ENCODE peak calls at places on chromosomes 5 and 9, in eight cellular contexts. One of them, this sample, is unnamed.

GRCh38 chr9:130607640-130608420 is 28.5 kb downstream of the FUBP3 start:
- DNase-seq in heart left ventricle: no peak
- DNase-seq in aorta: no peak
- DNase-seq in activated naive CD8-positive, alpha-beta T cell treated with anti-CD3 and anti-CD28 coated beads for 36 hours: no peak
- DNase-seq in MV-4-11: no peak
- DNase-seq in NCI-H1092 treated with DMSO at 0.1 percent for 48 hours: no peak
- DNase-seq in BJ: no peak
- DNase-seq in left colon: no peak
- DNase-seq in this sample: no peak

GRCh38 chr5:95664204-95664786 is 17.7 kb downstream of the RFESD start:
- DNase-seq in heart left ventricle: no peak
- DNase-seq in aorta: no peak
- DNase-seq in activated naive CD8-positive, alpha-beta T cell treated with anti-CD3 and anti-CD28 coated beads for 36 hours: peak
- DNase-seq in MV-4-11: peak
- DNase-seq in NCI-H1092 treated with DMSO at 0.1 percent for 48 hours: no peak
- DNase-seq in BJ: peak
- DNase-seq in left colon: no peak
- DNase-seq in this sample: no peak

GRCh38 chr5:53031695-53032096 is 42.5 kb downstream of the ITGA2 start:
- DNase-seq in heart left ventricle: no peak
- DNase-seq in aorta: no peak
- DNase-seq in activated naive CD8-positive, alpha-beta T cell treated with anti-CD3 and anti-CD28 coated beads for 36 hours: peak
- DNase-seq in MV-4-11: peak
- DNase-seq in NCI-H1092 treated with DMSO at 0.1 percent for 48 hours: no peak
- DNase-seq in BJ: peak
- DNase-seq in left colon: no peak
- DNase-seq in this sample: no peak

GRCh38 chr9:129160712-129161533 is 17.1 kb downstream of the IER5L start:
- DNase-seq in heart left ventricle: no peak
- DNase-seq in aorta: no peak
- DNase-seq in activated naive CD8-positive, alpha-beta T cell treated with anti-CD3 and anti-CD28 coated beads for 36 hours: no peak
- DNase-seq in MV-4-11: peak
- DNase-seq in NCI-H1092 treated with DMSO at 0.1 percent for 48 hours: no peak
- DNase-seq in BJ: no peak
- DNase-seq in left colon: no peak
- DNase-seq in this sample: no peak

GRCh38 chr5:2591777-2592453 is 159.6 kb downstream of the IRX2 start:
- DNase-seq in heart left ventricle: no peak
- DNase-seq in aorta: no peak
- DNase-seq in activated naive CD8-positive, alpha-beta T cell treated with anti-CD3 and anti-CD28 coated beads for 36 hours: no peak
- DNase-seq in MV-4-11: no peak
- DNase-seq in NCI-H1092 treated with DMSO at 0.1 percent for 48 hours: no peak
- DNase-seq in BJ: no peak
- DNase-seq in left colon: no peak
- DNase-seq in this sample: no peak

GRCh38 chr5:5229405-5229804 is 89.3 kb downstream of the ADAMTS16 start:
- DNase-seq in heart left ventricle: no peak
- DNase-seq in aorta: no peak
- DNase-seq in activated naive CD8-positive, alpha-beta T cell treated with anti-CD3 and anti-CD28 coated beads for 36 hours: no peak
- DNase-seq in MV-4-11: no peak
- DNase-seq in NCI-H1092 treated with DMSO at 0.1 percent for 48 hours: no peak
- DNase-seq in BJ: no peak
- DNase-seq in left colon: no peak
- DNase-seq in this sample: no peak

GRCh38 chr9:121013911-121014310 is 36.2 kb downstream of the C5 start:
- DNase-seq in heart left ventricle: no peak
- DNase-seq in aorta: no peak
- DNase-seq in activated naive CD8-positive, alpha-beta T cell treated with anti-CD3 and anti-CD28 coated beads for 36 hours: no peak
- DNase-seq in MV-4-11: no peak
- DNase-seq in NCI-H1092 treated with DMSO at 0.1 percent for 48 hours: no peak
- DNase-seq in BJ: no peak
- DNase-seq in left colon: no peak
- DNase-seq in this sample: no peak

GRCh38 chr9:129402341-129402739 is 218.6 kb downstream of the C9orf50 start:
- DNase-seq in heart left ventricle: no peak
- DNase-seq in aorta: no peak
- DNase-seq in activated naive CD8-positive, alpha-beta T cell treated with anti-CD3 and anti-CD28 coated beads for 36 hours: no peak
- DNase-seq in MV-4-11: no peak
- DNase-seq in NCI-H1092 treated with DMSO at 0.1 percent for 48 hours: no peak
- DNase-seq in BJ: no peak
- DNase-seq in left colon: no peak
- DNase-seq in this sample: no peak

GRCh38 chr5:78527925-78528324 is 120.6 kb downstream of the LHFPL2 start:
- DNase-seq in heart left ventricle: no peak
- DNase-seq in aorta: no peak
- DNase-seq in activated naive CD8-positive, alpha-beta T cell treated with anti-CD3 and anti-CD28 coated beads for 36 hours: no peak
- DNase-seq in MV-4-11: no peak
- DNase-seq in NCI-H1092 treated with DMSO at 0.1 percent for 48 hours: no peak
- DNase-seq in BJ: no peak
- DNase-seq in left colon: no peak
- DNase-seq in this sample: no peak